ENCODE peak calls at places on chromosomes 5 and 9, in five cellular contexts. H is A549, J is heart left ventricle, U is spleen, F is Peyer's patch. O is an unnamed sample.
A peak's percentile ranks its signal among the peaks of the same experiment; 100 is the strongest.

GRCh38 chr9:93826209-93826608 is 128.9 kb downstream of the BARX1 start:
- DNase-seq in F (no peak), H (no peak), U (peak; percentile 81), J (no peak), O (no peak)

GRCh38 chr5:148843510-148844318 is 17.3 kb downstream of the ADRB2 start:
- DNase-seq in H (no peak), F (no peak), U (no peak), J (peak; percentile 18), O (no peak)

GRCh38 chr9:3696368-3696767 is 170.6 kb upstream of the RFX3 start:
- DNase-seq in H (no peak), J (no peak), U (no peak), F (no peak), O (no peak)

GRCh38 chr5:58410441-58410840 is 49.4 kb downstream of the PLK2 start:
- DNase-seq in F (no peak), J (no peak), U (no peak), H (peak; percentile 18), O (no peak)

GRCh38 chr5:139745121-139745799 is 50.3 kb upstream of the PSD2 start:
- DNase-seq in F (peak; percentile 18), H (peak; percentile 82), J (no peak), U (no peak), O (no peak)

GRCh38 chr9:7402704-7403389 is 396.7 kb downstream of the DMAC1 start:
- DNase-seq in F (no peak), U (no peak), J (no peak), H (no peak), O (no peak)

GRCh38 chr9:79360387-79361347 is 211.1 kb upstream of the TLE4 start:
- DNase-seq in F (no peak), J (no peak), H (no peak), U (no peak), O (no peak)

GRCh38 chr9:78215706-78216105 is 20.2 kb upstream of the CEP78 start:
- DNase-seq in F (no peak), H (no peak), U (no peak), J (no peak), O (no peak)

GRCh38 chr5:131289738-131290137 is 25.9 kb downstream of the CDC42SE2 start:
- DNase-seq in F (no peak), H (no peak), U (no peak), J (no peak), O (no peak)

GRCh38 chr9:134171316-134172197 is 7.2 kb upstream of the RNU6ATAC start:
- DNase-seq in U (peak; percentile 65), H (no peak), J (no peak), F (no peak), O (peak; percentile 47)

GRCh38 chr5:94467560-94468504 is 150.6 kb downstream of the KIAA0825 start:
- DNase-seq in U (no peak), J (no peak), F (no peak), H (no peak), O (no peak)

GRCh38 chr5:172055996-172056395 is 49.6 kb upstream of the FBXW11 start:
- DNase-seq in H (no peak), F (no peak), U (no peak), J (no peak), O (no peak)

GRCh38 chr5:157342822-157343402 is 77.0 kb downstream of the CYFIP2 start:
- DNase-seq in H (peak; percentile 71), F (peak; percentile 29), J (no peak), U (no peak), O (no peak)

GRCh38 chr9:131677051-131677444 is 62.8 kb downstream of the RAPGEF1 start:
- DNase-seq in F (no peak), U (no peak), J (no peak), H (no peak), O (no peak)

GRCh38 chr5:91384671-91385430 is 1.7 kb upstream of the ARRDC3 start:
- DNase-seq in H (peak; percentile 89), F (peak; percentile 57), J (peak; percentile 49), U (no peak), O (peak; percentile 76)

GRCh38 chr9:87259543-87259942 is 238.1 kb upstream of the DAPK1 start:
- DNase-seq in U (no peak), F (no peak), J (no peak), H (no peak), O (no peak)

GRCh38 chr5:93192683-93193082 is 388.3 kb downstream of the NR2F1-AS1 start:
- DNase-seq in J (no peak), H (no peak), U (no peak), F (no peak), O (no peak)

GRCh38 chr5:141681295-141681694 is 735 bp downstream of the ARAP3 start:
- DNase-seq in H (no peak), U (no peak), F (no peak), J (no peak), O (no peak)

GRCh38 chr5:10539685-10539998 is 24.2 kb upstream of the ANKRD33B start:
- DNase-seq in F (no peak), H (no peak), J (no peak), U (no peak), O (no peak)

GRCh38 chr5:121263456-121263855 is 588.2 kb upstream of the FTMT start:
- DNase-seq in U (no peak), J (no peak), H (no peak), F (no peak), O (no peak)

GRCh38 chr5:26388946-26389345 is 649.4 kb downstream of the CDH9 start:
- DNase-seq in F (no peak), J (no peak), U (no peak), H (no peak), O (no peak)

GRCh38 chr5:33423018-33423630 is 17.6 kb upstream of the TARS1 start:
- DNase-seq in F (no peak), H (no peak), J (no peak), U (no peak), O (no peak)

GRCh38 chr9:127345566-127345965 is 51.4 kb upstream of the SLC2A8 start:
- DNase-seq in J (no peak), F (no peak), U (no peak), H (no peak), O (no peak)

GRCh38 chr5:152572812-152573211 is 167.7 kb upstream of the NMUR2 start:
- DNase-seq in J (no peak), U (no peak), F (no peak), H (no peak), O (no peak)

GRCh38 chr5:24161559-24161958 is 483.2 kb downstream of the CDH10 start:
- DNase-seq in U (no peak), H (no peak), J (no peak), F (no peak), O (no peak)

GRCh38 chr5:42241636-42242035 is 181.6 kb upstream of the GHR start:
- DNase-seq in F (no peak), J (no peak), U (no peak), H (no peak), O (no peak)

GRCh38 chr9:137778914-137779313 is 98.7 kb upstream of the CACNA1B start:
- DNase-seq in J (no peak), H (no peak), F (no peak), U (no peak), O (no peak)

GRCh38 chr5:34499001-34499734 is 157.0 kb upstream of the RAI14 start:
- DNase-seq in F (no peak), J (no peak), H (no peak), U (no peak), O (no peak)

GRCh38 chr5:58548104-58548503 is 34.8 kb upstream of the RAB3C start:
- DNase-seq in H (no peak), U (no peak), F (no peak), J (no peak), O (no peak)

GRCh38 chr5:175457466-175457865 is 13.5 kb upstream of the DRD1 start:
- DNase-seq in J (no peak), H (no peak), F (no peak), U (no peak), O (no peak)

GRCh38 chr5:149486726-149487635 is 64.3 kb downstream of the CSNK1A1 start:
- DNase-seq in J (no peak), H (no peak), U (no peak), F (no peak), O (no peak)

GRCh38 chr5:73121109-73121443 is 701 bp downstream of the TMEM171 start:
- DNase-seq in J (no peak), H (no peak), F (no peak), U (no peak), O (no peak)

GRCh38 chr5:50889790-50890189 is 223.4 kb downstream of the PARP8 start:
- DNase-seq in U (no peak), F (no peak), J (no peak), H (no peak), O (no peak)

DNA sequence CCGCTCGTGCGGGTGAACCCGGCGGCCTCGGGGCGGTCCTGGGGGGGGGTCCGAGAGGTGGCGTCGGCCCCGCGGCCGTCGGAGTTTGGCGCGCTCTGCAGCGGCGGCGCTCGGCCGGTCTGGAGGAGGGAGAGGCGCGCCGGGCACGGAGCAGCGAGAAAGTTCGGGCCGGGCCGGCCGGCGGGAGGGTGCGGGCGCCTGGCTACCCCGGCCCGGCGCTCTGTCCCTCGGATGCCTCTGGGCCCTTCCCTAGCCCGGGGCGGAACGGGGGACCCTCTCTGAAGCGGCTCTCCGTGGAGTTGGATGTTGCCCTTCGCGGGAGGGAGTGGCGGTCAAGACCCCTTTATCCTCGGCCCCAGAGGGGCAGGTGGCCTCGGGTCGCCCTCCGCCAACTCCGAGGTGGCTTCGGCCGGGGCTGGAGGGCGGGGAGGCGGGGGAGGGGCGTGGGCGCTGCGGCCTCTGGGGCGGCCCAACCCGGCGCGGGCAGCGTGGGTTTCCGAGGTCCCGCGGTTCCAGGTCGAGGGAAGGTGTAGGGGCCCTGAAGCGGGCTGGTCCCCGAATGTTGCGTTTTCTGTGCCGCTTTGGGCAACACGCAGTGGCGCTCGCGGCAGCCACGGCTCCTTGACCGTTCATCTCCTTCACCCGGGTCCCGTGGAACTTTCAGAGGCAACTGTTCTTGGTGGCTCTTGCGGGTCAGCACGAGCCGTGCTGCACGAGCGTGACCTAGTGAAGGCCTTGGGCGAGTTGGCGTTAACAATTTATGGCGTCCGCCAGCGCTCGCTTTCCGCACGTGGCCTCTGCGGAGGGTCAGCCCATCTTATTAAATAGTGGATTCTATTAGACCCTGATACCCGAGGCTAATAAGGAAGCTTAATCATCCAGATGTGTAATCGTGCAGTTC is 290.5 kb downstream of the DOCK8 start:
- DNase-seq in J (peak; percentile 27), F (no peak), U (peak; percentile 84), H (peak; percentile 47), O (peak; percentile 14)
- H3K27ac ChIP-seq in J (peak overlapping the region; percentile 82), F (peak overlapping the region; percentile 99), U (peak overlapping the region; percentile 31), H (peak overlapping the region; percentile 91), O (peak overlapping the region; percentile 88)

GRCh38 chr5:79546782-79547428 is 33.0 kb upstream of the HOMER1 start:
- DNase-seq in F (no peak), H (no peak), U (no peak), J (no peak), O (no peak)
- H3K4me1 ChIP-seq in F (no peaks in the 10 kb centered on the region), H (no peaks in the 10 kb centered on the region), U (no peaks in the 10 kb centered on the region), J (no peaks in the 10 kb centered on the region), O (peaks cover 6% of the 10 kb centered on the region)

DNA sequence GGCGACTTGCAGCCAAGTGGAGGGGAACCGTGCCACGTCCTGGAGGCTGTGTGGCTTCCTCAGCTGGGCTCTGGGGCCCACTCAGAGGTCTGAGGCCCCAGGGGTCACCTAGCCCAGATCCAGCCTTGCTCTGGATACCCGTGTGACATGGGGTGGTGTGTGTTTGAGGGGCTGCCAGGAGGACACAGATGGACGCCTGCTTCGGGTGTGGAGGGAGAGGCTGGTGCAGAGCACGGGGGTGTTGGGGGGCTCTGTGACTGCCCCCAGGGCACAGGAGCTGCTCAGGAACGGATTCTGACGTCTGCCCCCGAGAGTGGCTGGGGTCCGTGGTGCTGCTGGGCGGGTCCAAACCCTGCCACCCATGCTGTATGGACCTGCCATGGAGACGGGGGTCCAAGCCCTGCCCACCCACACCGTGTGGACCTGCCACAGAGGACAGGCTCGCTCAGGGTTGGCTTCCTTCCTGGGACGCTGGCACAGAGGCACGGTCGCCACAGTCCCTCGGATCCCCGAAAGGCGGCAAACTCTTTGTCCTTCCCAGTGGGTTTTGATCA is 10.5 kb downstream of the INPP5E start:
- DNase-seq in H (no peak), U (no peak), J (no peak), F (no peak), O (no peak)
- TF ChIP-seq POLR2A in H (no peak), U (no peak), J (no peak), F (no peak), O (no peak)

GRCh38 chr5:56319281-56320242 is 86.4 kb upstream of the ANKRD55 start:
- DNase-seq in F (no peak), U (no peak), H (no peak), J (peak; percentile 26), O (no peak)
- H3K27ac ChIP-seq in F (no peak overlapping the region), U (no peak overlapping the region), H (no peak overlapping the region), J (peak overlapping the region; percentile 61), O (no peak overlapping the region)

O was measured in prostate gland.